ENCODE peak calls at places on chromosomes 3 and 15, in five cellular contexts. S is NT2/D1, D is HepG2, P is GM12878, J is H1. V is an unnamed sample.
A peak's percentile ranks its signal among the peaks of the same experiment; 100 is the strongest.

GRCh38 chr3:185208836-185209235 is 45.0 kb downstream of the EHHADH start:
- DNase-seq in S (no peak), D (no peak), P (no peak), J (no peak), V (no peak)

GRCh38 chr15:64535460-64536243 is 75.3 kb downstream of the ZNF609 start:
- DNase-seq in S (no peak), D (no peak), P (peak; percentile 27), J (no peak), V (no peak)

GRCh38 chr3:151278223-151278622 is at the start of gene P2RY14:
- DNase-seq in S (no peak), D (no peak), P (no peak), J (no peak), V (no peak)

GRCh38 chr3:127781411-127782001 is 40.8 kb downstream of the MGLL start:
- DNase-seq in S (no peak), D (no peak), P (no peak), J (no peak), V (no peak)

GRCh38 chr3:11919390-11919789 is 72.7 kb upstream of the TAMM41 start:
- DNase-seq in S (no peak), D (no peak), P (no peak), J (no peak), V (no peak)

GRCh38 chr15:78752492-78753358 is 58.5 kb downstream of the ADAMTS7 start:
- DNase-seq in S (no peak), D (no peak), P (no peak), J (no peak), V (no peak)

GRCh38 chr3:792651-793050 is 300.2 kb upstream of the CNTN6 start:
- DNase-seq in S (no peak), D (no peak), P (no peak), J (no peak), V (peak; percentile 6)

GRCh38 chr3:187616307-187616939 is 53.8 kb downstream of the SST start:
- DNase-seq in S (peak; percentile 68), D (peak; percentile 35), P (no peak), J (peak; percentile 38), V (peak; percentile 44)

GRCh38 chr3:117439812-117440211 is 730.2 kb downstream of the TUSC7 start:
- DNase-seq in S (peak; percentile 40), D (peak; percentile 13), P (no peak), J (peak; percentile 1), V (no peak)

GRCh38 chr3:120481056-120481455 is 30.3 kb upstream of the FSTL1 start:
- DNase-seq in S (no peak), D (no peak), P (no peak), J (no peak), V (no peak)

GRCh38 chr3:118577055-118577759 is 457.4 kb downstream of the IGSF11 start:
- DNase-seq in S (peak; percentile 5), D (no peak), P (no peak), J (no peak), V (no peak)

GRCh38 chr3:188772886-188773285 is 398.9 kb upstream of the TPRG1 start:
- DNase-seq in S (no peak), D (peak; percentile 68), P (no peak), J (no peak), V (no peak)

GRCh38 chr15:60004846-60005351 is 788 bp downstream of the FOXB1 start:
- DNase-seq in S (no peak), D (no peak), P (no peak), J (no peak), V (no peak)

GRCh38 chr3:118548434-118548833 is 486.2 kb downstream of the IGSF11 start:
- DNase-seq in S (no peak), D (peak; percentile 23), P (no peak), J (no peak), V (no peak)

GRCh38 chr15:74632601-74633000 is 17.0 kb downstream of the CLK3 start:
- DNase-seq in S (no peak), D (no peak), P (no peak), J (no peak), V (no peak)

GRCh38 chr3:187878776-187879524 is 133.7 kb upstream of the BCL6 start:
- DNase-seq in S (no peak), D (no peak), P (no peak), J (no peak), V (no peak)

GRCh38 chr3:27722957-27723802 is 1.1 kb upstream of the EOMES start:
- DNase-seq in S (no peak), D (no peak), P (no peak), J (no peak), V (no peak)

GRCh38 chr15:75646944-75647364 is 758 bp upstream of the SNX33 start:
- DNase-seq in S (no peak), D (no peak), P (no peak), J (no peak), V (peak; percentile 38)

GRCh38 chr3:57999423-58000115 is 8.7 kb upstream of the FLNB start:
- DNase-seq in S (no peak), D (peak; percentile 87), P (no peak), J (no peak), V (no peak)

GRCh38 chr15:34155859-34156258 is 54.0 kb downstream of the PGBD4 start:
- DNase-seq in S (no peak), D (no peak), P (no peak), J (no peak), V (no peak)

GRCh38 chr3:11498174-11498573 is 145.5 kb downstream of the VGLL4 start:
- DNase-seq in S (no peak), D (no peak), P (no peak), J (no peak), V (no peak)

GRCh38 chr15:47485419-47485818 is 231.9 kb upstream of the SEMA6D start:
- DNase-seq in S (no peak), D (no peak), P (no peak), J (no peak), V (no peak)

GRCh38 chr3:48018841-48019240 is 2.6 kb upstream of the MAP4 start:
- DNase-seq in S (no peak), D (peak; percentile 12), P (no peak), J (no peak), V (no peak)

GRCh38 chr3:134644731-134645514 is 5.9 kb downstream of the KY start:
- DNase-seq in S (no peak), D (no peak), P (no peak), J (no peak), V (no peak)
- TF ChIP-seq SUZ12 in S (no peak), D (no peak), P (no peak), J (no peak), V (no peak)

GRCh38 chr3:105878061-105878460 is 9.2 kb upstream of the CBLB start:
- DNase-seq in S (no peak), D (no peak), P (no peak), J (no peak), V (no peak)
- TF ChIP-seq SUZ12 in S (no peak), D (no peak), P (no peak), J (no peak), V (no peak)

GRCh38 chr3:111071257-111072015 is at the start of gene NECTIN3:
- DNase-seq in S (peak; percentile 80), D (peak; percentile 90), P (no peak), J (no peak), V (peak; percentile 83)

GRCh38 chr3:111072016-111072891 is 638 bp downstream of the NECTIN3 start:
- DNase-seq in S (no peak), D (peak; percentile 5), P (no peak), J (no peak), V (peak; percentile 10)

GRCh38 chr3:111068574-111068973 is 3.0 kb upstream of the NECTIN3 start:
- DNase-seq in S (no peak), D (peak; percentile 33), P (no peak), J (no peak), V (no peak)

GRCh38 chr3:111070772-111071256 is 802 bp upstream of the NECTIN3 start:
- DNase-seq in S (no peak), D (peak; percentile 5), P (no peak), J (no peak), V (peak; percentile 53)

DNA sequence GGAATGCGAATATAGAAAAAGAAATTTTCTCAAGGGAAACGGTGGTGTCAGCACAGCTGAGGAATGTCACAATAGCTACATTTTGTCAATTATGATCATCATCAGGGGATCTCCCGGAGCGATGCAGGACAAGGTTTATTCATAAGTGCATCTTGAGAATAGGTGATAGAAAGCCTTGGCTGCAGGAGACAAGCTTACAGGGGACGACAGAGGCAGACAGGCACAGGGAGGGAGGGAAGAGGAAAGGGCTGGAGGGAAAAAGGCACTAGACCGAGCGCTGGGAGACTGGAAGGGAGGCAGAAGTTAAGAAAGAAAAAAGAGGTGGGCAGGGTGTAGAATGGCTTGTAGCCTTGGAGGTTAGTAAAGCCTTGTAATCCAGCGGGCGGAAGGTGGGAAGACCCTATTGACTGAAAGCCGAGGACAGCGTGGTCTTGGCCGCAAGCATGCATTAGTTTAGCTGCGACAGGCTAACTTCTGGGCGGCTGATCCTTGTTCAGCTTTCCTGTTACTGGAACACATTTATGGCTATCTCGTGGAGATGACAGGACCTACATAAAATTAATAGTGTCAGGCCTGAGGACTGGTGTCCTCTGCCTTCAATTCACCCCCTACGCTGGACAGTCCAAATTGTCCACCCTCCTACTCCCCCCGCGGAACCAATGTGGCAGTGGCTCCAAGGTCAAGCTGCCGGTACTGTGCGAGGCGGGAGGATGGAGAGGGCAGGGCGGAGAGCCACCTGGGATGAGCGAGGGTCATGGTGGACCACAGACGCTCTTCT is 1.5 kb upstream of the NECTIN3 start:
- DNase-seq in S (no peak), D (no peak), P (no peak), J (no peak), V (peak; percentile 12)
- TF ChIP-seq SUZ12 in S (no peak), D (no peak), P (no peak), J (no peak), V (no peak)

DNA sequence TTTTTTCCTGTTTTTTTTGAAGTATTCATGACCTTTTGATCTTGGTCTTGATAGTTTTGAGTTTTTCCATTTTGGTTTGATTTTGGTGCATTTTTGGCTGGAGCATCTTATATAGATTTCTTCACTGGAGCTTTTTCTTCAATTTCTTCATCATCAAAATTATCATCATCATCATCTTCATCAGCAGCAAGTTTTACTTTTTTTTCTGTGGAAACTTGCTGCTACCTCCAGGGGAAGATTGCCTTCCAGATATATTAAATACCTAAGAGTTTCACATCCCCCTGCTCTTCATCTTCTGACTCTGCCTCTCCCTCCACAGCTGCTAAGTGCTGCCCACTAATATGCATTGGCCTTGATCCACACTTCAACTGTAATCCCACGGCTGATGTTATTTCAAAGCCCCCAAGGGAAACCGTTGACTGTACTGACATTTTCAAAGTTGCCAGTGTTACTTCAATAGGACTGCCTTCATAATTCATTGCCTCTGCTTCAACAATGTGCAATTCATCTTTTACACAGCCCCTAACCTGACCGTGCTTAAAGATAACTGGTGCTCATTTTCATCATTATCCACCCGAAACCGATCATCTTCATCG is 151.7 kb downstream of the NR1D2 start:
- DNase-seq in S (no peak), D (no peak), P (no peak), J (no peak), V (no peak)
- TF ChIP-seq SUZ12 in S (no peak), D (no peak), P (no peak), J (no peak), V (no peak)

GRCh38 chr3:8983591-8983990 is 20.3 kb upstream of the RAD18 start:
- DNase-seq in S (no peak), D (no peak), P (no peak), J (no peak), V (no peak)

GRCh38 chr3:8981700-8982099 is 18.4 kb upstream of the RAD18 start:
- DNase-seq in S (no peak), D (peak; percentile 29), P (no peak), J (no peak), V (no peak)

GRCh38 chr3:8983026-8983425 is 19.8 kb upstream of the RAD18 start:
- DNase-seq in S (no peak), D (no peak), P (no peak), J (no peak), V (no peak)

GRCh38 chr3:8981296-8981695 is 18.0 kb upstream of the RAD18 start:
- DNase-seq in S (no peak), D (no peak), P (no peak), J (no peak), V (no peak)

GRCh38 chr3:8982509-8982908 is 19.2 kb upstream of the RAD18 start:
- DNase-seq in S (no peak), D (no peak), P (no peak), J (no peak), V (no peak)
- TF ChIP-seq SUZ12 in S (no peak), D (no peak), P (no peak), J (no peak), V (no peak)

V was measured in HEK293T.